ENCODE peak calls at places on chromosomes 1 and 21, in seven cellular contexts. M is breast epithelium, K is heart left ventricle, N is HCT116, G is IMR-90, F is upper lobe of left lung, X is spleen. W is an unnamed sample.

GRCh38 chr1:156744786-156745419 is 4.0 kb upstream of the MRPL24 start:
- DNase-seq in G (no peak), M (no peak), F (no peak), N (no peak), X (no peak), K (no peak), W (no peak)

GRCh38 chr21:38984982-38985422 is 179.3 kb downstream of the ETS2 start:
- DNase-seq in X (no peak), K (no peak), M (no peak), F (no peak), N (no peak), G (peak; percentile 86), W (no peak)

GRCh38 chr1:15272009-15272781 is 25.2 kb downstream of the FHAD1 start:
- DNase-seq in M (peak; percentile 56), F (peak; percentile 71), X (no peak), N (peak; percentile 66), G (peak; percentile 73), K (peak; percentile 54), W (peak; percentile 50)

GRCh38 chr1:78678324-78678723 is 28.7 kb downstream of the IFI44 start:
- DNase-seq in G (no peak), K (no peak), M (no peak), N (no peak), X (no peak), F (no peak), W (no peak)

GRCh38 chr1:203316626-203317093 is 11.3 kb downstream of the BTG2 start:
- DNase-seq in F (peak; percentile 79), N (no peak), K (no peak), G (peak; percentile 31), X (no peak), M (peak; percentile 74), W (peak; percentile 43)

GRCh38 chr1:77313491-77313890 is 31.7 kb downstream of the AK5 start:
- DNase-seq in M (no peak), N (peak; percentile 33), G (peak; percentile 15), F (no peak), K (no peak), X (no peak), W (no peak)

GRCh38 chr1:218347713-218348627 is 2.8 kb downstream of the TGFB2 start:
- DNase-seq in N (no peak), M (no peak), F (no peak), G (peak; percentile 70), K (no peak), X (no peak), W (peak; percentile 24)

GRCh38 chr1:53166366-53166765 is 23.9 kb upstream of the SLC1A7 start:
- DNase-seq in N (no peak), K (no peak), G (no peak), X (no peak), M (no peak), F (no peak), W (no peak)

GRCh38 chr21:44836666-44837471 is 19.0 kb upstream of the SUMO3 start:
- DNase-seq in K (no peak), M (peak; percentile 52), G (no peak), F (peak; percentile 68), X (peak; percentile 63), N (no peak), W (peak; percentile 81)

GRCh38 chr21:45039309-45040113 is 34.9 kb upstream of the ADARB1 start:
- DNase-seq in M (no peak), G (no peak), K (no peak), N (no peak), F (no peak), X (no peak), W (no peak)

GRCh38 chr1:180277476-180278192 is 47.6 kb downstream of the LHX4 start:
- DNase-seq in F (no peak), X (no peak), G (no peak), M (no peak), N (no peak), K (no peak), W (no peak)

GRCh38 chr1:205916541-205916940 is 26.7 kb downstream of the SLC26A9 start:
- DNase-seq in F (no peak), M (no peak), G (peak; percentile 50), X (no peak), N (no peak), K (no peak), W (no peak)

GRCh38 chr1:185284106-185284505 is 32.9 kb downstream of the IVNS1ABP start:
- DNase-seq in F (no peak), N (no peak), G (no peak), M (no peak), K (no peak), X (no peak), W (no peak)

GRCh38 chr1:220529530-220529920 is 1.6 kb downstream of the MARK1 start:
- DNase-seq in N (no peak), G (no peak), F (no peak), X (no peak), M (no peak), K (no peak), W (no peak)
- H3K4me3 ChIP-seq in N (peak overlapping the region; percentile 71), G (no peak overlapping the region), F (peak overlapping the region; percentile 58), X (peak overlapping the region; percentile 80), M (peak overlapping the region; percentile 86), K (peak overlapping the region; percentile 81), W (no peak overlapping the region)

DNA sequence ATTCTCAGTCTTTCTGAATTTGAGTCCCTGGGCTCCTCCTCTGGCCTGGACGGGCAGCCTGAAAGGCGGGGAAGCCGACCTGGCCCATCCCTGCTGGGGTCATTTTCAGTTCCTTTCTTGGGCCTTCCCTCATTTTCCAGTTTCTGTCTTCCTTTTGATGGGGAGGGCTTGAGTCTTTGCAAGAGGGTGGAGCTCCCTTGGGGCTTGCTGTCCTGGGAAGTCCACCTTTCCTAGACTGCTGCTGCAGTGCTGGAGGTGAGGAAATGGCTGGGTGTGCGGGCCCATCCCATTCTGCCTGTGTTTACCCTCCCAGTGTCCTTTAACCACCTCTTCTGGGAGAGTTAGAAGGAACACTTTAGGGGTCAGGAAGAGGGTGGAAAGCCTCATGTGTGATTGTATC is 40.4 kb upstream of the SYNC start:
- DNase-seq in K (no peak), N (no peak), X (no peak), F (peak; percentile 38), M (no peak), G (no peak), W (peak; percentile 30)
- TF ChIP-seq POLR2A in K (no peak), N (no peak), X (no peak), F (no peak), M (no peak), G (no peak), W (no peak)

DNA sequence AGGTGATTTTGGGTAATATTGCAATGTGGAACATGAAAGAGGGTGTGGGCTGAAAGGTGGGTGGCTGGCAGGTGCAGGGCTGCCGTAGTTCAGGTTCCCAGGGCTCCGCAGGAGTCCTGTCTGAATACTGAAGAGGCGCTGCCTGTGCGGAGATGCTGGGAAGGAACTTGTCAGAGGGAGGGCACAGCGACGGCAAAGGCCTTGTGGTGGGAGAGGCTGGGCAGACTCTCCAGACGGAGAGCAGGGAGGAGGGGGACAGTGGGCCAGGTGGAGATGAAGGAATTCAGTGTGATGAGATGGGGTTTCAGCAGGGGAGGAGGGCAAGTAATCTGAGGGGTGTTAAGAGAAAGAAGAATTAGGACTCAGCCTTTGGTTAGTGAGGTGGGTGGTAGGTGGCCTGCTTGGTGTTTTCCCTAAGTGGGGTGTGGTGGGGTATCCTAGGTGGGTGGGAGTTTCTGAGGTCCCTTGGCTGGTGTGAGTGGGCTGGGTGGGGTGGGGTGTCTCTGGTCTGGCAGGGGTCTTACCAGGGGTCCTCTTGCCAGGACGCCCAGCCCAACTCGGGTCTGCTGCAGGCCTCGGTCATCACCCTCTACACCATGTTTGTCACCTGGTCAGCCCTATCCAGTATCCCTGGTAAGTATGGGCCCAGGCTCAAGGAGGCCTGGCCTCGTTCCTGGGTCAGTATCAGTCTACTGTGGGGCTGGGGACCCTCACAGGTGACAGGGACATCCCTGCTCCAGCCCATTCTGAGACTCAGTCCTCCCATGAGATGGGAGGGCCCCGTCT is 15.6 kb downstream of the SERINC2 start:
- DNase-seq in K (no peak), G (no peak), X (peak; percentile 56), F (no peak), N (no peak), M (no peak), W (no peak)
- H3K27ac ChIP-seq in K (no peak overlapping the region), G (no peak overlapping the region), X (no peak overlapping the region), F (no peak overlapping the region), N (no peak overlapping the region), M (no peak overlapping the region), W (no peak overlapping the region)

DNA sequence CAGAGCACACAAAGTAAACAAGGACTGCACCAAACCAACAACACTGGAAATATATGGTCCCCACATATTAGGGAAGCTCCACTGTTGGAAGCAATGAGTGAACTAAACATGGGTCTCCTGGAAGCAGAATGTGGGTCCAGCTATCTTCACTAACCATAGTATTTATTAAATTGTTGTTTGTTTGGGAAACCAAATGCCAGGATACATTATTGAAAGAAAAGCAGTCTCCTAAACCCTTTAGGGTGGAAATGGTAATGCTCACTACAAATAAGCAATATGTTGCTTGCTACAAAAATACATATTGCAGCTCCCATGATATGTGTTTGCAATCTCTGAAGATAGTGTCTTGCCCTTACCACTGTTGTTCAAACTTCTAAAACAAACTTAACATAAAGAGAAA is 2.2 kb downstream of the NEGR1 start:
- DNase-seq in X (no peak), N (no peak), F (no peak), K (no peak), M (no peak), G (no peak), W (no peak)
- H3K4me3 ChIP-seq in X (no peak overlapping the region), N (no peak overlapping the region), F (no peak overlapping the region), K (no peak overlapping the region), M (peak overlapping the region; percentile 67), G (peak overlapping the region; percentile 6), W (no peak overlapping the region)